ENCODE peak calls at places on chromosome 7, in nine cellular contexts. R is SK-N-SH, W is PC-3, K is OCI-LY7, X is GM23248, Z is osteoblast, Y is hepatocyte, N is IMR-90, M is endothelial cell of umbilical vein. V is an unnamed sample.

GRCh38 chr7:131952365-131952764 is 395.9 kb upstream of the PODXL start:
- DNase-seq in R (no peak), W (no peak), K (no peak), X (no peak), Z (no peak), Y (no peak), N (no peak), M (no peak), V (no peak)

GRCh38 chr7:144437370-144438191 is 34.1 kb upstream of the NOBOX start:
- DNase-seq in R (peak; percentile 26), W (peak; percentile 88), K (peak; percentile 51), X (peak; percentile 77), Z (peak; percentile 48), Y (peak; percentile 88), N (peak; percentile 17), M (peak; percentile 83), V (peak; percentile 60)

GRCh38 chr7:37452346-37452745 is 3.7 kb upstream of the ELMO1 start:
- DNase-seq in R (no peak), W (no peak), K (no peak), X (no peak), Z (no peak), Y (no peak), N (no peak), M (no peak), V (peak; percentile 75)

GRCh38 chr7:5666361-5666760 is 115.1 kb downstream of the RNF216 start:
- DNase-seq in R (no peak), W (no peak), K (no peak), X (no peak), Z (no peak), Y (no peak), N (no peak), M (no peak), V (peak; percentile 70)

GRCh38 chr7:135335628-135336139 is 102.0 kb downstream of the STRA8 start:
- DNase-seq in R (peak; percentile 86), W (peak; percentile 79), K (peak; percentile 46), X (peak; percentile 46), Z (peak; percentile 81), Y (peak; percentile 91), N (peak; percentile 28), M (peak; percentile 73), V (peak; percentile 95)

GRCh38 chr7:155594961-155595366 is 48.6 kb upstream of the CNPY1 start:
- DNase-seq in R (no peak), W (no peak), K (no peak), X (no peak), Z (peak; percentile 62), Y (peak; percentile 47), N (no peak), M (no peak), V (no peak)

GRCh38 chr7:43303740-43304241 is 191.3 kb downstream of the HECW1 start:
- DNase-seq in R (no peak), W (no peak), K (no peak), X (peak; percentile 15), Z (peak; percentile 85), Y (no peak), N (peak; percentile 2), M (no peak), V (no peak)

GRCh38 chr7:73519867-73520672 is 2.0 kb downstream of the BAZ1B start:
- DNase-seq in R (no peak), W (no peak), K (peak; percentile 23), X (peak; percentile 38), Z (peak; percentile 84), Y (no peak), N (peak; percentile 3), M (no peak), V (peak; percentile 24)

GRCh38 chr7:47794016-47794415 is 154.2 kb downstream of the PKD1L1 start:
- DNase-seq in R (no peak), W (no peak), K (no peak), X (no peak), Z (no peak), Y (no peak), N (no peak), M (no peak), V (no peak)

GRCh38 chr7:47795631-47796030 is 152.6 kb downstream of the PKD1L1 start:
- DNase-seq in R (no peak), W (no peak), K (no peak), X (peak; percentile 88), Z (peak; percentile 88), Y (no peak), N (peak; percentile 96), M (no peak), V (no peak)

GRCh38 chr7:47788083-47788482 is 160.2 kb downstream of the PKD1L1 start:
- DNase-seq in R (no peak), W (no peak), K (no peak), X (no peak), Z (no peak), Y (no peak), N (no peak), M (no peak), V (no peak)

GRCh38 chr7:47792521-47793121 is 155.6 kb downstream of the PKD1L1 start:
- DNase-seq in R (no peak), W (peak; percentile 60), K (peak; percentile 14), X (peak; percentile 25), Z (no peak), Y (no peak), N (no peak), M (peak; percentile 69), V (peak; percentile 25)

DNA sequence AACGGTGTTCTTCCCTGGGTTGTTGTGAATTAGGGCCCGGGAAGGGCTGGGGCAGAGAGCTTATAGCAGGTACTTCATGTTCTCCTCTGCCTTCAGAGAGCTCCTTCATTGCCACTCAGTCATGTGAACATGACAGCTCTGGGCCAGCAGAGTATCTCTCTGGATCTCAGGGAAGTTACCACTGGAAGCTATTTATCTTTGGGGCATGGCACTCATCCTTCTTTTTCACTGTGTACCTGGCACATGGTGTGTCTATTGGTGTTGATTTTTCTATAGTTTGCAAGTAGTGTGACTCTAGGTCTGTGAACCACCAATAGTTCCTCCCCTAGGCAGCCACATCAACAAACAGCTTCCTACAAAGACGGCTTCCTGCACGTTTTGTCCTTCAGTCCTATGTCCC is 156.6 kb downstream of the PKD1L1 start:
- DNase-seq in R (no peak), W (no peak), K (no peak), X (no peak), Z (no peak), Y (no peak), N (no peak), M (no peak), V (no peak)
- H2AFZ ChIP-seq in R (no peak overlapping the region), W (peak overlapping the region; percentile 49), K (no peak overlapping the region), X (no peak overlapping the region), Z (peak overlapping the region; percentile 55), Y (no peak overlapping the region), N (peak overlapping the region; percentile 26), M (peak overlapping the region; percentile 72), V (no peak overlapping the region)

GRCh38 chr7:97025130-97025499 is 484 bp upstream of the DLX5 start:
- DNase-seq in R (no peak), W (no peak), K (no peak), X (no peak), Z (no peak), Y (no peak), N (no peak), M (no peak), V (no peak)

GRCh38 chr7:97026705-97027426 is 2.2 kb upstream of the DLX5 start:
- DNase-seq in R (no peak), W (no peak), K (no peak), X (no peak), Z (no peak), Y (no peak), N (no peak), M (no peak), V (peak; percentile 27)

GRCh38 chr7:97025983-97026704 is 1.5 kb upstream of the DLX5 start:
- DNase-seq in R (no peak), W (no peak), K (no peak), X (peak; percentile 30), Z (no peak), Y (no peak), N (no peak), M (peak; percentile 26), V (peak; percentile 53)

GRCh38 chr7:97022451-97023306 is 2.0 kb downstream of the DLX5 start:
- DNase-seq in R (peak; percentile 52), W (no peak), K (no peak), X (no peak), Z (peak; percentile 93), Y (no peak), N (no peak), M (no peak), V (peak; percentile 39)

DNA sequence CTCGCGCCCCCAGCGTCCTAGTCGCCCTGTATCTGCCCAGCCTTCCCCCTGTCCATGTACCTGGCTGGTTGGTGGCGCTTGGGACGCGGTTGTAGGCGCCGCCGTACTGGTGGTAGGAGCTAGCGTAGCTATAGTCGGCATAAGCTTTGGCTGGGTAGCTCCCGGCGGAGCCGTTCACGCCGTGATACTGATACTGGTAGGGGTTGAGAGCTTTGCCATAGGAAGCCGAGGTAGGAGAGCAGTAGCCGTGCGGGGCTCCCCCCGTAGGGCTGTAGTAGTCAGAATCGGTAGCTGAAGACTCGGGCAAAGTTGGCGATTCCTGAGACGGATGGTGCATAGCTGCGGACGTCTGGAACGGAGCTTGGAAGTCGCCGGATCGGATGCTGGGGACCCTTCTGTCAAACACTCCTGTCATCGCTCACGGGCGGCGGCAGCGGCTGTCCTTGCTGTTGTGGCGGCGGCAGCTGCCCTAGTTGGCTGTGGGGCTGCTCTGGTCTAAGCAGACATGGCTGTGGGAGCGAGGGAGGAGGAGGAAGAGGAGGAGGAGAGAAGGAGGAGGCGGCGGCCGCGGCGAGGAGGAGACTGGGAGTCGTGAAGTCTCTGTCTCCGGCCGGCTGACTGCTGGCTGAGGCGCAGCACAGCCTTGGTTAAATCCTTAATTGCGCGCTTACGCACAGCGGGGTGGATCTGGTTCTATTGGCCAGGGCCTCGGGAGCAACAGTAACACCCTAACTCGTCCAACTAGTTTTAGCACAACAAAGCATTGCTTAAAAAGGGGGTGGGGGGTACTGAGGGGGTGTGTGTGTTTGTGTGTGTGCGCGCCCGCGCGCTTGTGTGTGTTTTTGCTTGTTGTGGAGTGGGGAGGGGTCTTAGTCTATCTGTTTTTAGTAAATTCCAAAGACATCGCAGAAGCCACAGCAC is at the start of gene DLX5:
- DNase-seq in R (peak; percentile 84), W (peak; percentile 72), K (no peak), X (peak; percentile 49), Z (peak; percentile 97), Y (peak; percentile 73), N (peak; percentile 6), M (no peak), V (peak; percentile 90)
- H2AFZ ChIP-seq in R (peak within 1 kb of the TSS; percentile 83), W (peak within 1 kb of the TSS; percentile 76), K (no peak within 1 kb of the TSS), X (peak within 1 kb of the TSS; percentile 72), Z (peak within 1 kb of the TSS; percentile 91), Y (peak within 1 kb of the TSS; percentile 46), N (peak within 1 kb of the TSS; percentile 49), M (no peak within 1 kb of the TSS), V (peak within 1 kb of the TSS; percentile 57)

GRCh38 chr7:91898240-91898992 is 17.9 kb upstream of the MTERF1 start:
- DNase-seq in R (no peak), W (peak; percentile 48), K (no peak), X (no peak), Z (no peak), Y (no peak), N (no peak), M (no peak), V (no peak)
- H2AFZ ChIP-seq in R (no peak overlapping the region), W (peak overlapping the region; percentile 84), K (no peak overlapping the region), X (no peak overlapping the region), Z (no peak overlapping the region), Y (no peak overlapping the region), N (no peak overlapping the region), M (no peak overlapping the region), V (peak overlapping the region; percentile 68)

GRCh38 chr7:35728412-35729060 is 33.6 kb upstream of the HERPUD2 start:
- DNase-seq in R (peak; percentile 30), W (no peak), K (peak; percentile 29), X (no peak), Z (peak; percentile 4), Y (no peak), N (no peak), M (no peak), V (no peak)

GRCh38 chr7:35731349-35731748 is 36.4 kb upstream of the HERPUD2 start:
- DNase-seq in R (no peak), W (no peak), K (no peak), X (no peak), Z (no peak), Y (no peak), N (no peak), M (no peak), V (no peak)

GRCh38 chr7:35729966-35730345 is 35.0 kb upstream of the HERPUD2 start:
- DNase-seq in R (no peak), W (no peak), K (no peak), X (no peak), Z (no peak), Y (no peak), N (no peak), M (no peak), V (no peak)

GRCh38 chr7:35727571-35727970 is 32.6 kb upstream of the HERPUD2 start:
- DNase-seq in R (no peak), W (no peak), K (peak; percentile 62), X (peak; percentile 75), Z (peak; percentile 41), Y (no peak), N (no peak), M (no peak), V (no peak)

GRCh38 chr7:35729061-35729783 is 34.3 kb upstream of the HERPUD2 start:
- DNase-seq in R (no peak), W (no peak), K (peak; percentile 94), X (no peak), Z (no peak), Y (no peak), N (no peak), M (no peak), V (no peak)
- H2AFZ ChIP-seq in R (peak overlapping the region; percentile 5), W (no peak overlapping the region), K (peak overlapping the region; percentile 35), X (no peak overlapping the region), Z (no peak overlapping the region), Y (no peak overlapping the region), N (no peak overlapping the region), M (no peak overlapping the region), V (no peak overlapping the region)

V was measured in neural progenitor cell.